ENCODE peak calls at places on chromosomes 16 and 17, in eight cellular contexts. R, X, N, C, H, T, P and K are unnamed samples.

GRCh38 chr16:71230122-71230845 is at the start of gene HYDIN:
- DNase-seq in R (no peak), C (peak), N (peak), H (peak), P (no peak), T (no peak), X (peak), K (peak)

GRCh38 chr17:81961087-81961514 is at the start of gene NOTUM:
- DNase-seq in N (no peak), H (peak), C (peak), T (no peak), R (no peak), X (no peak), P (no peak), K (no peak)

GRCh38 chr16:30949655-30950515 is 1.0 kb downstream of the ORAI3 start:
- DNase-seq in H (peak), P (peak), X (peak), T (peak), N (peak), R (no peak), C (peak), K (peak)

GRCh38 chr16:8511464-8511863 is 78.8 kb downstream of the TMEM114 start:
- DNase-seq in N (no peak), T (no peak), H (no peak), R (no peak), X (no peak), P (no peak), C (no peak), K (no peak)

GRCh38 chr17:69900829-69901228 is 174.2 kb upstream of the KCNJ16 start:
- DNase-seq in R (no peak), N (no peak), P (no peak), C (no peak), T (no peak), H (peak), X (no peak), K (no peak)

GRCh38 chr17:38326996-38327792 is 16.6 kb downstream of the GPR179 start:
- DNase-seq in C (no peak), T (no peak), P (no peak), R (no peak), X (no peak), N (no peak), H (no peak), K (no peak)

GRCh38 chr17:78125138-78125913 is 3.2 kb downstream of the TMC6 start:
- DNase-seq in N (peak), H (no peak), X (no peak), P (no peak), R (no peak), T (no peak), C (no peak), K (no peak)

GRCh38 chr16:50295541-50296132 is 29.3 kb downstream of the ADCY7 start:
- DNase-seq in C (no peak), T (no peak), R (no peak), P (no peak), X (no peak), N (no peak), H (no peak), K (no peak)

GRCh38 chr17:32929288-32929574 is 1.3 kb downstream of the TMEM98 start:
- DNase-seq in P (no peak), T (no peak), X (no peak), R (no peak), H (peak), C (peak), N (no peak), K (no peak)

GRCh38 chr16:84323626-84324025 is 28.9 kb downstream of the WFDC1 start:
- DNase-seq in C (no peak), H (no peak), R (no peak), N (no peak), X (no peak), P (no peak), T (no peak), K (no peak)